ENCODE peak calls at places on chromosomes 3 and 15, in six cellular contexts. O is uterus, J is heart left ventricle, U is OCI-LY7, Z is brain microvascular endothelial cell, X is cardiac muscle cell. R is an unnamed sample.
A peak's percentile ranks its signal among the peaks of the same experiment; 100 is the strongest.

GRCh38 chr15:29454506-29454905 is 184.9 kb upstream of the NSMCE3 start:
- DNase-seq in O (no peak), X (no peak), J (no peak), U (no peak), Z (no peak), R (no peak)

GRCh38 chr3:123406598-123406997 is 42.3 kb downstream of the ADCY5 start:
- DNase-seq in X (peak; percentile 73), J (peak; percentile 87), U (no peak), Z (no peak), O (peak; percentile 60), R (peak; percentile 84)

GRCh38 chr3:128488995-128489859 is 3.8 kb downstream of the GATA2 start:
- DNase-seq in O (peak; percentile 82), Z (no peak), U (no peak), X (peak; percentile 59), J (peak; percentile 82), R (no peak)

GRCh38 chr3:126522363-126522788 is 1.6 kb upstream of the CHST13 start:
- DNase-seq in U (peak; percentile 42), X (peak; percentile 73), J (peak; percentile 56), Z (peak; percentile 30), O (peak; percentile 52), R (peak; percentile 50)

GRCh38 chr15:63605816-63606215 is 8.6 kb downstream of the FBXL22 start:
- DNase-seq in O (no peak), Z (no peak), U (no peak), X (no peak), J (no peak), R (no peak)

GRCh38 chr3:188151438-188151837 is 2.5 kb upstream of the LPP start:
- DNase-seq in X (no peak), Z (peak; percentile 55), U (no peak), J (no peak), O (no peak), R (no peak)

GRCh38 chr15:78070049-78070698 is 7.3 kb downstream of the TBC1D2B start:
- DNase-seq in J (peak; percentile 51), X (no peak), Z (no peak), U (peak; percentile 53), O (no peak), R (no peak)

GRCh38 chr3:122794779-122795673 is at the start of gene SLC49A4:
- DNase-seq in O (peak; percentile 74), U (peak; percentile 82), X (peak; percentile 88), Z (peak; percentile 31), J (peak; percentile 82), R (peak; percentile 66)

GRCh38 chr3:30751610-30752299 is 142.7 kb downstream of the GADL1 start:
- DNase-seq in O (peak; percentile 21), X (peak; percentile 54), U (peak; percentile 55), Z (peak; percentile 55), J (peak; percentile 33), R (no peak)

GRCh38 chr15:62254137-62254934 is 89.3 kb upstream of the C2CD4B start:
- DNase-seq in O (peak; percentile 40), Z (peak; percentile 56), X (peak; percentile 80), U (peak; percentile 71), J (peak; percentile 66), R (no peak)

GRCh38 chr3:146313411-146314111 is 62.7 kb upstream of the PLSCR4 start:
- DNase-seq in J (no peak), X (no peak), U (no peak), O (no peak), Z (peak; percentile 87), R (no peak)

GRCh38 chr3:132803889-132804288 is 81.7 kb upstream of the NPHP3 start:
- DNase-seq in U (no peak), X (no peak), Z (peak; percentile 1), J (no peak), O (no peak), R (no peak)

GRCh38 chr3:183812746-183813445 is 12.5 kb downstream of the MAP6D1 start:
- DNase-seq in X (no peak), J (no peak), O (no peak), U (no peak), Z (no peak), R (no peak)

GRCh38 chr3:162170581-162170980 is 674.0 kb downstream of the OTOL1 start:
- DNase-seq in Z (no peak), U (no peak), O (no peak), J (no peak), X (no peak), R (no peak)

GRCh38 chr15:36050899-36051298 is 504.9 kb upstream of the DPH6 start:
- DNase-seq in J (no peak), O (no peak), X (peak; percentile 39), Z (no peak), U (no peak), R (no peak)

GRCh38 chr3:12190832-12191231 is 32.1 kb upstream of the TIMP4 start:
- DNase-seq in U (no peak), J (no peak), Z (no peak), X (no peak), O (no peak), R (no peak)

GRCh38 chr3:54681706-54682105 is 246.2 kb downstream of the LRTM1 start:
- DNase-seq in O (no peak), U (no peak), X (no peak), J (no peak), Z (no peak), R (no peak)

GRCh38 chr3:138012526-138012925 is 2.6 kb downstream of the CLDN18 start:
- DNase-seq in U (no peak), J (no peak), X (peak; percentile 19), Z (no peak), O (no peak), R (no peak)

GRCh38 chr3:138007898-138008297 is 2.1 kb upstream of the CLDN18 start:
- DNase-seq in X (no peak), U (no peak), Z (no peak), J (no peak), O (no peak), R (no peak)

GRCh38 chr3:138011722-138012121 is 1.8 kb downstream of the CLDN18 start:
- DNase-seq in J (peak; percentile 20), U (no peak), O (no peak), Z (no peak), X (peak; percentile 83), R (no peak)

GRCh38 chr3:138009476-138010272 is at the start of gene CLDN18:
- DNase-seq in U (no peak), J (no peak), X (no peak), Z (no peak), O (no peak), R (no peak)

GRCh38 chr3:138010273-138010590 is 267 bp downstream of the CLDN18 start:
- DNase-seq in Z (no peak), U (no peak), O (no peak), X (no peak), J (no peak), R (no peak)
- H3K27ac ChIP-seq in Z (no peak overlapping the region), U (no peak overlapping the region), O (no peak overlapping the region), X (peak overlapping the region; percentile 82), J (no peak overlapping the region), R (no peak overlapping the region)

DNA sequence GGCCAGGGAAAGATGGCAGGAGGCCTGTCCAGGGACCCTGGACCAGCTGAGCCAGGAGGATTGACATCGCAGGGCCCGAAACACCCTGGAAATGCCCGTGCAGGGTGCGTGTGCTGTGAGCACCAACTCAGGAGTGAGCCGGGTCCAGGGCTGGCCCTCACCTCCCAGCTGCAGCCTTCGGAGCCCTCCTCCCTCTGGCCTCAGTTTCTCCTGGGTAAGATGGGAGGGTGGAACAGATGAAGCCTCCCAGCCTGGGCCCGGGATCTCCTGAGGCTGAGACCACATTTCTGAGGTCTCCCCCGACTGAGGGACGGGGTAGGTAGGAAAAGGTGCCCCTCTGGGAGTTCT is 5.3 kb upstream of the CALML4 start:
- DNase-seq in J (peak; percentile 13), O (no peak), U (no peak), X (no peak), Z (no peak), R (peak; percentile 18)
- H3K27ac ChIP-seq in J (no peak overlapping the region), O (no peak overlapping the region), U (peak overlapping the region; percentile 85), X (no peak overlapping the region), Z (no peak overlapping the region), R (no peak overlapping the region)

GRCh38 chr3:20057612-20058180 is 17.4 kb downstream of the KAT2B start:
- DNase-seq in J (no peak), X (no peak), U (no peak), Z (no peak), O (peak; percentile 49), R (no peak)
- H3K27ac ChIP-seq in J (peak overlapping the region; percentile 63), X (peak overlapping the region; percentile 48), U (no peak overlapping the region), Z (no peak overlapping the region), O (peak overlapping the region; percentile 66), R (peak overlapping the region; percentile 63)

GRCh38 chr3:46095307-46095706 is 68.0 kb upstream of the XCR1 start:
- DNase-seq in J (no peak), Z (no peak), U (peak; percentile 73), X (no peak), O (no peak), R (no peak)
- H3K27ac ChIP-seq in J (no peak overlapping the region), Z (no peak overlapping the region), U (peak overlapping the region; percentile 60), X (no peak overlapping the region), O (no peak overlapping the region), R (no peak overlapping the region)

DNA sequence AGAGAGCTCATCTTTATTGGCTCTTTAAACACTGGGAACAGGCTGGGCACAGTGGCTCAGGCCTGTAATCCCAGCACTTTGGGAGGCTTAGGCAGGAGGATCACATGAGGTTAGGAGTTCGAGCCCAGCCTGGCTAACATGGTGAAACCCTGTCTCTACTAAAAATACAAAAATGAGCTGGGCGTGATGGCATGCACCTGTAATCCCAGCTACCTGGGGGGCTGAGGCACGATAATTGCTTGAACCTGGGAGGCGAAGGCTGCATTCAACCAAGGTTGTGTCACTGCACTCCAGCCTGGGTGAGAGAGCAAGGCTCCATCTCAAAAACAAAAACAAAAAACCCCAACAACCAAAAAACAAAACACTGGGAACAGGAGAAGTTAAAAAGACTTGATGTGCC is 72.1 kb downstream of the CHAC1 start:
- DNase-seq in U (no peak), J (no peak), Z (no peak), X (no peak), O (no peak), R (no peak)
- H3K27ac ChIP-seq in U (no peak overlapping the region), J (no peak overlapping the region), Z (no peak overlapping the region), X (no peak overlapping the region), O (no peak overlapping the region), R (peak overlapping the region; percentile 76)

DNA sequence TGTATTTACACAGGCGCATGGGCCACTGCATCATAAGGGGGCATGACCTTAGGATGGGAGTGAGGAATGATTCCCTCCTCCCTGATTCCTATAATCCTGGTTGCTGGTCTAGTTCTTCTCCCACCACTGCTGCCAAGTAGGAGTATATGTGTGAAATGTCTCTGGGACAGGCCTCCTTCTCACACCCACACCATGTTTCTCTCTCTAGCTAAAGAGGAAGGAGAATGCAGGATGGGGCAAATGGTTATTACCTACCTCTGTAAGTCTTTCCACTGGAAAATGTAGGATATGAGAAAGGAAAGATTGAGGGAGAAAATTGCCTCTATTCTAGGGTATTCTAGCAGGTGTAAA is 159.2 kb downstream of the THSD4 start:
- DNase-seq in Z (no peak), O (no peak), J (no peak), U (no peak), X (no peak), R (no peak)
- H3K27ac ChIP-seq in Z (peak overlapping the region; percentile 53), O (no peak overlapping the region), J (peak overlapping the region; percentile 15), U (no peak overlapping the region), X (no peak overlapping the region), R (peak overlapping the region; percentile 36)

R was measured in tibial artery.